ENCODE peak calls at places on chromosome 12, in six cellular contexts. U is GM23248; O is effector memory CD4-positive, alpha-beta T cell; A is neural progenitor cell; P is aorta; Q is spleen. L is an unnamed sample. For H3K4me1 and H3K27me3, the result is how much of the 10 kb centered on the place peaks cover.

GRCh38 chr12:112111931-112112330 is 3.3 kb upstream of the NAA25 start:
- DNase-seq in U (no peak), O (no peak), A (no peak), P (no peak), Q (no peak), L (no peak)

GRCh38 chr12:109698820-109699219 is 14.8 kb upstream of the FAM222A start:
- DNase-seq in U (no peak), O (no peak), A (no peak), P (no peak), Q (no peak), L (no peak)

GRCh38 chr12:102564026-102564425 is 83.7 kb upstream of the IGF1 start:
- DNase-seq in U (no peak), O (no peak), A (no peak), P (no peak), Q (no peak), L (no peak)

GRCh38 chr12:132309162-132310086 is 20.0 kb downstream of the GALNT9 start:
- DNase-seq in U (no peak), O (no peak), A (no peak), P (peak), Q (peak), L (no peak)

GRCh38 chr12:24822121-24822899 is 126.6 kb downstream of the BCAT1 start:
- DNase-seq in U (peak), O (no peak), A (no peak), P (no peak), Q (no peak), L (no peak)

GRCh38 chr12:12887471-12887870 is 3.9 kb upstream of the GPRC5A start:
- DNase-seq in U (no peak), O (no peak), A (no peak), P (no peak), Q (no peak), L (no peak)

GRCh38 chr12:69641546-69641945 is 30.8 kb upstream of the LRRC10 start:
- DNase-seq in U (no peak), O (no peak), A (no peak), P (no peak), Q (no peak), L (no peak)

GRCh38 chr12:75699728-75700496 is 188.5 kb upstream of the KRR1 start:
- DNase-seq in U (peak), O (no peak), A (no peak), P (no peak), Q (no peak), L (no peak)

GRCh38 chr12:12804432-12804886 is 8.7 kb upstream of the DDX47 start:
- DNase-seq in U (peak), O (no peak), A (no peak), P (no peak), Q (no peak), L (no peak)

GRCh38 chr12:70661762-70662161 is 24.5 kb upstream of the PTPRB start:
- DNase-seq in U (peak), O (no peak), A (no peak), P (no peak), Q (no peak), L (no peak)

GRCh38 chr12:9925746-9926393 is 6.3 kb downstream of the CLEC2A start:
- DNase-seq in U (peak), O (no peak), A (peak), P (no peak), Q (no peak), L (peak)

GRCh38 chr12:82896979-82897378 is 210.3 kb downstream of the TMTC2 start:
- DNase-seq in U (peak), O (no peak), A (no peak), P (no peak), Q (no peak), L (no peak)

GRCh38 chr12:107320929-107321618 is 227.7 kb upstream of the CRY1 start:
- DNase-seq in U (peak), O (peak), A (peak), P (no peak), Q (peak), L (no peak)

GRCh38 chr12:9074484-9075140 is 41.1 kb downstream of the A2M start:
- DNase-seq in U (no peak), O (no peak), A (no peak), P (peak), Q (no peak), L (no peak)

GRCh38 chr12:64706831-64707230 is 52.4 kb downstream of the GNS start:
- DNase-seq in U (no peak), O (no peak), A (no peak), P (no peak), Q (no peak), L (no peak)

GRCh38 chr12:41188058-41188840 is at the start of gene PDZRN4:
- DNase-seq in U (no peak), O (no peak), A (peak), P (peak), Q (peak), L (no peak)

GRCh38 chr12:68374315-68374982 is 42.3 kb upstream of the MDM1 start:
- DNase-seq in U (no peak), O (peak), A (no peak), P (no peak), Q (no peak), L (no peak)

GRCh38 chr12:6335451-6336078 is 6.3 kb downstream of the TNFRSF1A start:
- DNase-seq in U (peak), O (peak), A (peak), P (peak), Q (peak), L (no peak)

GRCh38 chr12:67804168-67804567 is 155.6 kb downstream of the DYRK2 start:
- DNase-seq in U (no peak), O (peak), A (no peak), P (no peak), Q (no peak), L (no peak)

GRCh38 chr12:12975322-12976077 is 23.5 kb upstream of the GPRC5D start:
- DNase-seq in U (peak), O (no peak), A (peak), P (no peak), Q (no peak), L (no peak)

GRCh38 chr12:108047130-108047550 is 81.9 kb upstream of the WSCD2 start:
- DNase-seq in U (peak), O (no peak), A (no peak), P (no peak), Q (no peak), L (no peak)

GRCh38 chr12:131642101-131642540 is 68.8 kb upstream of the SFSWAP start:
- DNase-seq in U (no peak), O (no peak), A (no peak), P (no peak), Q (no peak), L (no peak)

GRCh38 chr12:11510671-11511070 is 115.3 kb upstream of the PRB2 start:
- DNase-seq in U (no peak), O (no peak), A (no peak), P (no peak), Q (no peak), L (no peak)

GRCh38 chr12:104152691-104153241 is 14.8 kb upstream of the NFYB start:
- DNase-seq in U (no peak), O (no peak), A (no peak), P (no peak), Q (no peak), L (no peak)

GRCh38 chr12:5914387-5915149 is 30.5 kb downstream of the ANO2 start:
- DNase-seq in U (no peak), O (no peak), A (no peak), P (no peak), Q (no peak), L (no peak)

GRCh38 chr12:132245521-132246101 is 83.8 kb downstream of the GALNT9 start:
- DNase-seq in U (no peak), O (no peak), A (no peak), P (peak), Q (peak), L (no peak)

GRCh38 chr12:118982308-118982707 is 967 bp downstream of the SRRM4 start:
- DNase-seq in U (no peak), O (no peak), A (no peak), P (no peak), Q (no peak), L (no peak)

GRCh38 chr12:41151789-41152188 is 36.3 kb upstream of the PDZRN4 start:
- DNase-seq in U (peak), O (no peak), A (no peak), P (no peak), Q (no peak), L (no peak)

GRCh38 chr12:101783150-101783549 is 43.9 kb upstream of the SYCP3 start:
- DNase-seq in U (no peak), O (no peak), A (no peak), P (no peak), Q (no peak), L (no peak)

GRCh38 chr12:27619308-27619707 is 76.9 kb upstream of the REP15 start:
- DNase-seq in U (peak), O (no peak), A (no peak), P (no peak), Q (no peak), L (no peak)
- H3K4me1 ChIP-seq in U (half or more), O (under half), A (under half), P (under half), Q (under half), L (under half)

DNA sequence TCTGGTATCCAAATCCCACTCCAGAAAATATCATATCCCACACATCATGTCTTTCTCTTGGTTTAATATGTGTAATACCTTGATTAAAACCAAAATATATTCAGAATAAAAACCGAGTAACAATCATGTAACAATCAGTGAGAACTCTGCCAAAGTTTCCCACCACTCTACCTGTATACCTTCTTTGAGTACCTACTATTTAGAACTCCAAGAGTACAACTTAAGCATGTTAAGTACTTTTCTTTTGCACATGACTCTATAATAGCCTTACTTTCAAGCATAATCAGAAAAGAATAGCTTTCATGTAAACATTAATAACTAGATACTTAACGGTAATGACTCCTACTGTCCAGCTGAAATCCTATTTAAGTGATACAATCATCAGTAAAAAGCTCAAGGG is 223.2 kb downstream of the MED13L start:
- DNase-seq in U (no peak), O (no peak), A (no peak), P (no peak), Q (no peak), L (no peak)
- H3K27ac ChIP-seq in U (peak), O (no peak), A (no peak), P (no peak), Q (no peak), L (no peak)

GRCh38 chr12:116687888-116688287 is 50.0 kb downstream of the SPRING1 start:
- DNase-seq in U (peak), O (no peak), A (peak), P (peak), Q (peak), L (peak)

GRCh38 chr12:116690016-116690709 is 47.7 kb downstream of the SPRING1 start:
- DNase-seq in U (no peak), O (no peak), A (peak), P (no peak), Q (no peak), L (no peak)

GRCh38 chr12:116691205-116691604 is 46.7 kb downstream of the SPRING1 start:
- DNase-seq in U (no peak), O (no peak), A (no peak), P (no peak), Q (no peak), L (no peak)

GRCh38 chr12:116691636-116692035 is 46.2 kb downstream of the SPRING1 start:
- DNase-seq in U (no peak), O (no peak), A (no peak), P (no peak), Q (no peak), L (no peak)

GRCh38 chr12:116689586-116689985 is 48.3 kb downstream of the SPRING1 start:
- DNase-seq in U (no peak), O (no peak), A (no peak), P (no peak), Q (no peak), L (no peak)
- H3K27me3 ChIP-seq in U (under half), O (under half), A (under half), P (under half), Q (under half), L (under half)

GRCh38 chr12:26768611-26769603 is 64.1 kb downstream of the ITPR2 start:
- DNase-seq in U (no peak), O (no peak), A (no peak), P (no peak), Q (no peak), L (no peak)

GRCh38 chr12:26769611-26770010 is 63.4 kb downstream of the ITPR2 start:
- DNase-seq in U (no peak), O (no peak), A (no peak), P (no peak), Q (no peak), L (no peak)

GRCh38 chr12:26767865-26768264 is 65.1 kb downstream of the ITPR2 start:
- DNase-seq in U (no peak), O (no peak), A (no peak), P (no peak), Q (no peak), L (no peak)

GRCh38 chr12:26771861-26772260 is 61.1 kb downstream of the ITPR2 start:
- DNase-seq in U (no peak), O (no peak), A (no peak), P (no peak), Q (no peak), L (no peak)

GRCh38 chr12:26770239-26771070 is 62.5 kb downstream of the ITPR2 start:
- DNase-seq in U (no peak), O (no peak), A (no peak), P (no peak), Q (no peak), L (no peak)
- H3K4me1 ChIP-seq in U (under half), O (under half), A (under half), P (under half), Q (under half), L (under half)

GRCh38 chr12:116620085-116620734 is 61.0 kb downstream of the MAP1LC3B2 start:
- DNase-seq in U (no peak), O (no peak), A (no peak), P (peak), Q (no peak), L (no peak)
- H3K27ac ChIP-seq in U (no peak), O (no peak), A (no peak), P (no peak), Q (no peak), L (no peak)